ENCODE peak calls at places on chromosomes 12 and 14, in four cellular contexts. One of them, this sample, is unnamed.

GRCh38 chr12:30595742-30596141 is 99.9 kb downstream of the IPO8 start:
- DNase-seq in GM12878: no peak
- DNase-seq in K562: no peak
- DNase-seq in HepG2: no peak
- DNase-seq in this sample: no peak

GRCh38 chr14:78154827-78155226 is 15.3 kb upstream of the NRXN3 start:
- DNase-seq in GM12878: no peak
- DNase-seq in K562: peak; percentile 23
- DNase-seq in HepG2: no peak
- DNase-seq in this sample: no peak

GRCh38 chr12:14781563-14781962 is 21.7 kb downstream of the WBP11 start:
- DNase-seq in GM12878: no peak
- DNase-seq in K562: no peak
- DNase-seq in HepG2: no peak
- DNase-seq in this sample: no peak

GRCh38 chr12:3712209-3712992 is 40.5 kb downstream of the CRACR2A start:
- DNase-seq in GM12878: no peak
- DNase-seq in K562: no peak
- DNase-seq in HepG2: no peak
- DNase-seq in this sample: no peak

GRCh38 chr14:76920572-76921175 is 94.5 kb downstream of the LRRC74A start:
- DNase-seq in GM12878: no peak
- DNase-seq in K562: no peak
- DNase-seq in HepG2: no peak
- DNase-seq in this sample: no peak

GRCh38 chr12:38279756-38280155 is 36.8 kb upstream of the ALG10B start:
- DNase-seq in GM12878: no peak
- DNase-seq in K562: no peak
- DNase-seq in HepG2: no peak
- DNase-seq in this sample: no peak

GRCh38 chr14:60102389-60102788 is 10.7 kb downstream of the PCNX4 start:
- DNase-seq in GM12878: no peak
- DNase-seq in K562: no peak
- DNase-seq in HepG2: no peak
- DNase-seq in this sample: no peak

GRCh38 chr12:6697584-6698351 is 2.8 kb downstream of the PIANP start:
- DNase-seq in GM12878: no peak
- DNase-seq in K562: peak; percentile 56
- DNase-seq in HepG2: peak; percentile 45
- DNase-seq in this sample: peak; percentile 65

GRCh38 chr14:101948666-101949205 is 15.6 kb upstream of the DYNC1H1 start:
- DNase-seq in GM12878: no peak
- DNase-seq in K562: no peak
- DNase-seq in HepG2: no peak
- DNase-seq in this sample: no peak

GRCh38 chr12:13022737-13023370 is 21.3 kb upstream of the FAM234B start:
- DNase-seq in GM12878: no peak
- DNase-seq in K562: no peak
- DNase-seq in HepG2: no peak
- DNase-seq in this sample: no peak

GRCh38 chr14:45251912-45252311 is 1.1 kb downstream of the MIS18BP1 start:
- DNase-seq in GM12878: peak; percentile 67
- DNase-seq in K562: peak; percentile 12
- DNase-seq in HepG2: peak; percentile 16
- DNase-seq in this sample: no peak

GRCh38 chr14:71403673-71404072 is 496.4 kb downstream of the PCNX1 start:
- DNase-seq in GM12878: peak; percentile 42
- DNase-seq in K562: no peak
- DNase-seq in HepG2: peak; percentile 39
- DNase-seq in this sample: peak; percentile 19

GRCh38 chr12:42564540-42564939 is 25.0 kb downstream of the PRICKLE1 start:
- DNase-seq in GM12878: no peak
- DNase-seq in K562: no peak
- DNase-seq in HepG2: no peak
- DNase-seq in this sample: no peak

GRCh38 chr12:12349711-12350665 is at the start of gene MANSC1:
- DNase-seq in GM12878: no peak
- DNase-seq in K562: peak; percentile 58
- DNase-seq in HepG2: peak; percentile 24
- DNase-seq in this sample: peak; percentile 61

GRCh38 chr12:108611884-108612415 is 14.1 kb upstream of the TMEM119 start:
- DNase-seq in GM12878: no peak
- DNase-seq in K562: peak; percentile 64
- DNase-seq in HepG2: peak; percentile 44
- DNase-seq in this sample: peak; percentile 56

GRCh38 chr14:92944976-92945375 is 22.0 kb downstream of the CHGA start:
- DNase-seq in GM12878: no peak
- DNase-seq in K562: no peak
- DNase-seq in HepG2: no peak
- DNase-seq in this sample: no peak

GRCh38 chr12:120684523-120684932 is 2.4 kb upstream of the MLEC start:
- DNase-seq in GM12878: peak; percentile 85
- DNase-seq in K562: no peak
- DNase-seq in HepG2: no peak
- DNase-seq in this sample: no peak
- TF ChIP-seq SP1 in GM12878: no peak
- TF ChIP-seq SP1 in K562: no peak
- TF ChIP-seq SP1 in HepG2: no peak
- TF ChIP-seq SP1 in this sample: no peak

DNA sequence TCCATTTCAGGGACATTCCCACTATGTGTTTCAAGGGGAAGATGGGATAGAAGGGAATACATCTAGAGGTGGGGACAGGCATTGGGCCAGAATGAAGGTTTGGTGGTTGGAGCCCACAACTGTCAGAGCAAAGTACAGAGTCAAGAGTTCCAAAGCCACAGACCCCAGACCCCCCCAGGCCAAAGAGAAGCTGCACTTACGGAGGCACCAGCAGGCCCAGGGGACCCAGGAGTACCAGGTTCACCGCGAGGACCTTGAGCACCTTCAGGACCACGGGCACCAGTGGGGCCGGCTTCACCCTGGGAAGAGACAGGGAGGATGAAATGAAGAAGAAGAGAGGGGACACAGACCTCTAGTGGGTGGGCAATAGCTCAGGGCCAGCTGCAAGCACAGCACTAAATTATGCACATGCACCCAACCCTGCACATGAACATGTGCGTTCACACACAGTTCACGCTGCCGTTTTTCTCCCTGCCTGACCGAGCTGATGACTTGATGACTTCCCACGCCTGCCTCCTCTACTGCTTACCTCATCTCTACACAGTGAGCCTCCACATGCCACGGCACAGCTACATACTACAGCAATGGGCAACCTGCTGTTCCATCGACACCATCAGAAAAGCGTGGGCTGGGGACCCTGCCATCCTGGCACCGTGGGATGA is 16.7 kb downstream of the COL2A1 start:
- DNase-seq in GM12878: no peak
- DNase-seq in K562: no peak
- DNase-seq in HepG2: no peak
- DNase-seq in this sample: no peak
- TF ChIP-seq FOXK2 in GM12878: no peak
- TF ChIP-seq FOXK2 in K562: no peak
- TF ChIP-seq FOXK2 in HepG2: no peak
- TF ChIP-seq FOXK2 in this sample: no peak

GRCh38 chr14:88998027-88998426 is 173.6 kb downstream of the TTC8 start:
- DNase-seq in GM12878: no peak
- DNase-seq in K562: no peak
- DNase-seq in HepG2: no peak
- DNase-seq in this sample: no peak

GRCh38 chr14:88995437-88996198 is 171.2 kb downstream of the TTC8 start:
- DNase-seq in GM12878: no peak
- DNase-seq in K562: no peak
- DNase-seq in HepG2: no peak
- DNase-seq in this sample: no peak

GRCh38 chr14:88999137-88999536 is 174.7 kb downstream of the TTC8 start:
- DNase-seq in GM12878: no peak
- DNase-seq in K562: no peak
- DNase-seq in HepG2: no peak
- DNase-seq in this sample: no peak

GRCh38 chr14:89004195-89004594 is 179.7 kb downstream of the TTC8 start:
- DNase-seq in GM12878: no peak
- DNase-seq in K562: no peak
- DNase-seq in HepG2: no peak
- DNase-seq in this sample: no peak

DNA sequence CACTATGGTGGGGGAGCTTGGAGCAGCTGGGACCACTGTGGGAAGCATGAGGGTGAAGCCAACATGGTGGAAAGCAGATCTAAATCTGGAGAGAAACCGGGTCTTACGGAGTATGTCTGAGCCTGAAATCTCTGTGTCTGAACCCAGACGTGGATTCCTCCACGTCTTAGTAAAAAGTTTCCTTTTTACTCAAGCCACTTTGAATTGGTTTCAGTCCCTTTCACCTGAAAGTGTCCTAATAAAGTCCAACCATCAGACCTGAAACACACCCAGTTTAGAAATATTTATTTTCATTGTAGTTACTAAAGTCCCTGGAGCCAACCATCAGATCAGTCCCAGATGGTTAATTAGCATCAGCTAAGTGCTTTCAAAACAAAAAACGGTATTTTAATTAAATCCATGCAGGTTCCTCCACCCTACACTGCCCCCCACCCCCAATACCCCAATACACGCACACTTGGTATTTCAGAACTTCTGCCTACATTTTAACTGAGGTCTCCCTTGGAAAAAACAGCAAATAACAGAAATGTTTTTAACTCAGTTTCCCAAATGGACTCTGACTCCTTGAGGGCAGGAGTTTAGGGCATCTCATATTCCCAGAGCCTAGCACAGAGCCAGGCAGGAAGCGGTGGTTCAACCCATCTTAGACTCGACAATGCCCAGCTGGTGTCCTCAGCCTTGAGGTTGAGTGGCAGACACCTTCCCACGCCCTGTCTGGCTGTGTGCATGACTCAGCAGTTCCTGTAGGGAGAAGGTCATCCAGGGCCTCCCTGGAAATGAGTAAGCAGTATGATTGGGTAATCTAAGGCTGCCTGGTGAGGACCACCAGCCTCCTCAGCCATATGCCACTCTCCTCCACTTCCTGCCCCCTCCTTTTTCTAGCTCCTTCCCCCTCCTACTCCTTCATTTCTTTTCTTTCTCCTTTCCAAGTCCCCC is 175.8 kb downstream of the TTC8 start:
- DNase-seq in GM12878: no peak
- DNase-seq in K562: peak; percentile 56
- DNase-seq in HepG2: peak; percentile 29
- DNase-seq in this sample: peak; percentile 24
- TF ChIP-seq SP1 in GM12878: no peak
- TF ChIP-seq SP1 in K562: no peak
- TF ChIP-seq SP1 in HepG2: no peak
- TF ChIP-seq SP1 in this sample: no peak

GRCh38 chr14:80522936-80523335 is 311.6 kb upstream of the DIO2 start:
- DNase-seq in GM12878: no peak
- DNase-seq in K562: no peak
- DNase-seq in HepG2: no peak
- DNase-seq in this sample: no peak
- TF ChIP-seq FOXK2 in GM12878: no peak
- TF ChIP-seq FOXK2 in K562: no peak
- TF ChIP-seq FOXK2 in HepG2: no peak
- TF ChIP-seq FOXK2 in this sample: no peak

This sample was measured in HEK293T.